ENCODE peak calls at places on chromosomes 1 and 21, in four cellular contexts. One of them, this sample, is unnamed.

GRCh38 chr1:202835548-202836072 is 24.9 kb downstream of the PCAT6 start:
- DNase-seq in CD8-positive, alpha-beta memory T cell: peak
- DNase-seq in HCEC 1CT: no peak
- DNase-seq in breast epithelium: no peak
- DNase-seq in this sample: no peak

GRCh38 chr1:206606867-206607266 is 5.4 kb downstream of the EIF2D start:
- DNase-seq in CD8-positive, alpha-beta memory T cell: no peak
- DNase-seq in HCEC 1CT: peak
- DNase-seq in breast epithelium: no peak
- DNase-seq in this sample: no peak

GRCh38 chr1:153771841-153772593 is 3.2 kb upstream of the SLC27A3 start:
- DNase-seq in CD8-positive, alpha-beta memory T cell: no peak
- DNase-seq in HCEC 1CT: no peak
- DNase-seq in breast epithelium: no peak
- DNase-seq in this sample: peak

GRCh38 chr1:38198099-38198498 is 151.5 kb upstream of the POU3F1 start:
- DNase-seq in CD8-positive, alpha-beta memory T cell: no peak
- DNase-seq in HCEC 1CT: no peak
- DNase-seq in breast epithelium: no peak
- DNase-seq in this sample: no peak

GRCh38 chr1:162471290-162471853 is 26.2 kb upstream of the UHMK1 start:
- DNase-seq in CD8-positive, alpha-beta memory T cell: no peak
- DNase-seq in HCEC 1CT: no peak
- DNase-seq in breast epithelium: no peak
- DNase-seq in this sample: no peak

GRCh38 chr1:183278736-183279591 is 92.9 kb downstream of the LAMC2 start:
- DNase-seq in CD8-positive, alpha-beta memory T cell: no peak
- DNase-seq in HCEC 1CT: peak
- DNase-seq in breast epithelium: no peak
- DNase-seq in this sample: no peak

GRCh38 chr1:44842763-44843655 is at the start of gene PTCH2:
- DNase-seq in CD8-positive, alpha-beta memory T cell: peak
- DNase-seq in HCEC 1CT: peak
- DNase-seq in breast epithelium: no peak
- DNase-seq in this sample: peak

GRCh38 chr1:187038789-187039188 is 210.0 kb downstream of the PLA2G4A start:
- DNase-seq in CD8-positive, alpha-beta memory T cell: no peak
- DNase-seq in HCEC 1CT: peak
- DNase-seq in breast epithelium: no peak
- DNase-seq in this sample: no peak

GRCh38 chr21:33993286-33994231 is 78.0 kb upstream of the ATP5PO start:
- DNase-seq in CD8-positive, alpha-beta memory T cell: no peak
- DNase-seq in HCEC 1CT: no peak
- DNase-seq in breast epithelium: no peak
- DNase-seq in this sample: no peak

GRCh38 chr1:100122177-100122576 is 10.6 kb downstream of the SASS6 start:
- DNase-seq in CD8-positive, alpha-beta memory T cell: no peak
- DNase-seq in HCEC 1CT: no peak
- DNase-seq in breast epithelium: no peak
- DNase-seq in this sample: no peak

GRCh38 chr21:43956019-43956666 is 56.0 kb upstream of the TRAPPC10 start:
- DNase-seq in CD8-positive, alpha-beta memory T cell: no peak
- DNase-seq in HCEC 1CT: no peak
- DNase-seq in breast epithelium: no peak
- DNase-seq in this sample: no peak

GRCh38 chr1:50369830-50370229 is 53.4 kb downstream of the DMRTA2 start:
- DNase-seq in CD8-positive, alpha-beta memory T cell: no peak
- DNase-seq in HCEC 1CT: no peak
- DNase-seq in breast epithelium: no peak
- DNase-seq in this sample: no peak

GRCh38 chr1:235504494-235505222 is 406 bp upstream of the B3GALNT2 start:
- DNase-seq in CD8-positive, alpha-beta memory T cell: peak
- DNase-seq in HCEC 1CT: peak
- DNase-seq in breast epithelium: peak
- DNase-seq in this sample: peak

GRCh38 chr1:223233410-223234163 is 90.5 kb upstream of the TLR5 start:
- DNase-seq in CD8-positive, alpha-beta memory T cell: no peak
- DNase-seq in HCEC 1CT: peak
- DNase-seq in breast epithelium: no peak
- DNase-seq in this sample: no peak

GRCh38 chr1:11124965-11125364 is 25.3 kb upstream of the EXOSC10 start:
- DNase-seq in CD8-positive, alpha-beta memory T cell: no peak
- DNase-seq in HCEC 1CT: no peak
- DNase-seq in breast epithelium: no peak
- DNase-seq in this sample: no peak

GRCh38 chr1:59512702-59513101 is 215.8 kb downstream of the FGGY start:
- DNase-seq in CD8-positive, alpha-beta memory T cell: no peak
- DNase-seq in HCEC 1CT: no peak
- DNase-seq in breast epithelium: no peak
- DNase-seq in this sample: no peak

GRCh38 chr1:245790441-245790840 is 635.7 kb downstream of the KIF26B start:
- DNase-seq in CD8-positive, alpha-beta memory T cell: no peak
- DNase-seq in HCEC 1CT: peak
- DNase-seq in breast epithelium: no peak
- DNase-seq in this sample: no peak

GRCh38 chr1:6519491-6519934 is 28.0 kb upstream of the PLEKHG5 start:
- DNase-seq in CD8-positive, alpha-beta memory T cell: no peak
- DNase-seq in HCEC 1CT: no peak
- DNase-seq in breast epithelium: no peak
- DNase-seq in this sample: no peak

GRCh38 chr1:202263628-202264027 is 70.0 kb downstream of the LGR6 start:
- DNase-seq in CD8-positive, alpha-beta memory T cell: no peak
- DNase-seq in HCEC 1CT: no peak
- DNase-seq in breast epithelium: no peak
- DNase-seq in this sample: no peak

GRCh38 chr1:173152585-173152984 is 54.5 kb downstream of the TNFSF4 start:
- DNase-seq in CD8-positive, alpha-beta memory T cell: no peak
- DNase-seq in HCEC 1CT: no peak
- DNase-seq in breast epithelium: no peak
- DNase-seq in this sample: no peak

GRCh38 chr21:42654179-42654912 is 925 bp downstream of the PDE9A start:
- DNase-seq in CD8-positive, alpha-beta memory T cell: no peak
- DNase-seq in HCEC 1CT: no peak
- DNase-seq in breast epithelium: no peak
- DNase-seq in this sample: peak

This sample was measured in neuronal stem cell.